ENCODE peak calls at places on chromosomes 6 and 20, in eight cellular contexts. One of them, this sample, is unnamed.

GRCh38 chr20:13022401-13023170 is 13.8 kb downstream of the SPTLC3 start:
- DNase-seq in WERI-Rb-1: no peak
- DNase-seq in ovary: no peak
- DNase-seq in CD8-positive, alpha-beta T cell: no peak
- DNase-seq in lung: no peak
- DNase-seq in AG10803: peak
- DNase-seq in GM12865: no peak
- DNase-seq in psoas muscle: no peak
- DNase-seq in this sample: peak

GRCh38 chr6:75863001-75863400 is 114.0 kb downstream of the MYO6 start:
- DNase-seq in WERI-Rb-1: peak
- DNase-seq in ovary: no peak
- DNase-seq in CD8-positive, alpha-beta T cell: no peak
- DNase-seq in lung: no peak
- DNase-seq in AG10803: no peak
- DNase-seq in GM12865: no peak
- DNase-seq in psoas muscle: no peak
- DNase-seq in this sample: no peak

GRCh38 chr6:83870649-83871048 is 11.2 kb downstream of the CYB5R4 start:
- DNase-seq in WERI-Rb-1: no peak
- DNase-seq in ovary: no peak
- DNase-seq in CD8-positive, alpha-beta T cell: no peak
- DNase-seq in lung: no peak
- DNase-seq in AG10803: no peak
- DNase-seq in GM12865: no peak
- DNase-seq in psoas muscle: no peak
- DNase-seq in this sample: no peak

GRCh38 chr6:13268914-13269532 is 59.3 kb downstream of the TBC1D7 start:
- DNase-seq in WERI-Rb-1: no peak
- DNase-seq in ovary: no peak
- DNase-seq in CD8-positive, alpha-beta T cell: no peak
- DNase-seq in lung: no peak
- DNase-seq in AG10803: peak
- DNase-seq in GM12865: no peak
- DNase-seq in psoas muscle: no peak
- DNase-seq in this sample: peak

GRCh38 chr6:43307451-43308100 is 1.1 kb downstream of the CRIP3 start:
- DNase-seq in WERI-Rb-1: no peak
- DNase-seq in ovary: no peak
- DNase-seq in CD8-positive, alpha-beta T cell: no peak
- DNase-seq in lung: no peak
- DNase-seq in AG10803: no peak
- DNase-seq in GM12865: no peak
- DNase-seq in psoas muscle: no peak
- DNase-seq in this sample: no peak

GRCh38 chr6:70310063-70310694 is 7.3 kb upstream of the COL9A1 start:
- DNase-seq in WERI-Rb-1: no peak
- DNase-seq in ovary: no peak
- DNase-seq in CD8-positive, alpha-beta T cell: no peak
- DNase-seq in lung: no peak
- DNase-seq in AG10803: peak
- DNase-seq in GM12865: peak
- DNase-seq in psoas muscle: no peak
- DNase-seq in this sample: peak

GRCh38 chr20:62816879-62817873 is at the start of gene COL9A3:
- DNase-seq in WERI-Rb-1: no peak
- DNase-seq in ovary: no peak
- DNase-seq in CD8-positive, alpha-beta T cell: no peak
- DNase-seq in lung: no peak
- DNase-seq in AG10803: no peak
- DNase-seq in GM12865: no peak
- DNase-seq in psoas muscle: no peak
- DNase-seq in this sample: no peak

GRCh38 chr6:107656381-107656780 is 166.5 kb downstream of the SOBP start:
- DNase-seq in WERI-Rb-1: no peak
- DNase-seq in ovary: no peak
- DNase-seq in CD8-positive, alpha-beta T cell: no peak
- DNase-seq in lung: no peak
- DNase-seq in AG10803: peak
- DNase-seq in GM12865: peak
- DNase-seq in psoas muscle: no peak
- DNase-seq in this sample: no peak

GRCh38 chr20:15653396-15654207 is 919.6 kb downstream of the KIF16B start:
- DNase-seq in WERI-Rb-1: no peak
- DNase-seq in ovary: no peak
- DNase-seq in CD8-positive, alpha-beta T cell: no peak
- DNase-seq in lung: no peak
- DNase-seq in AG10803: no peak
- DNase-seq in GM12865: no peak
- DNase-seq in psoas muscle: no peak
- DNase-seq in this sample: no peak

GRCh38 chr20:25284131-25284601 is 36.3 kb downstream of the PYGB start:
- DNase-seq in WERI-Rb-1: peak
- DNase-seq in ovary: peak
- DNase-seq in CD8-positive, alpha-beta T cell: no peak
- DNase-seq in lung: no peak
- DNase-seq in AG10803: no peak
- DNase-seq in GM12865: no peak
- DNase-seq in psoas muscle: no peak
- DNase-seq in this sample: no peak

GRCh38 chr20:49636447-49636846 is 68.5 kb upstream of the PTGIS start:
- DNase-seq in WERI-Rb-1: no peak
- DNase-seq in ovary: peak
- DNase-seq in CD8-positive, alpha-beta T cell: no peak
- DNase-seq in lung: peak
- DNase-seq in AG10803: no peak
- DNase-seq in GM12865: no peak
- DNase-seq in psoas muscle: peak
- DNase-seq in this sample: no peak

GRCh38 chr20:32762754-32763201 is 593 bp downstream of the DNMT3B start:
- DNase-seq in WERI-Rb-1: peak
- DNase-seq in ovary: no peak
- DNase-seq in CD8-positive, alpha-beta T cell: no peak
- DNase-seq in lung: no peak
- DNase-seq in AG10803: no peak
- DNase-seq in GM12865: no peak
- DNase-seq in psoas muscle: no peak
- DNase-seq in this sample: no peak

GRCh38 chr6:163712569-163712966 is 298.1 kb downstream of the QKI start:
- DNase-seq in WERI-Rb-1: no peak
- DNase-seq in ovary: no peak
- DNase-seq in CD8-positive, alpha-beta T cell: no peak
- DNase-seq in lung: no peak
- DNase-seq in AG10803: no peak
- DNase-seq in GM12865: no peak
- DNase-seq in psoas muscle: no peak
- DNase-seq in this sample: no peak

GRCh38 chr20:50729925-50730764 is 1.2 kb upstream of the PARD6B start:
- DNase-seq in WERI-Rb-1: no peak
- DNase-seq in ovary: no peak
- DNase-seq in CD8-positive, alpha-beta T cell: no peak
- DNase-seq in lung: no peak
- DNase-seq in AG10803: peak
- DNase-seq in GM12865: no peak
- DNase-seq in psoas muscle: no peak
- DNase-seq in this sample: peak

GRCh38 chr6:53635322-53635721 is 30.2 kb downstream of the KLHL31 start:
- DNase-seq in WERI-Rb-1: no peak
- DNase-seq in ovary: no peak
- DNase-seq in CD8-positive, alpha-beta T cell: no peak
- DNase-seq in lung: no peak
- DNase-seq in AG10803: no peak
- DNase-seq in GM12865: no peak
- DNase-seq in psoas muscle: no peak
- DNase-seq in this sample: no peak
- H3K4me3 ChIP-seq in WERI-Rb-1: no peak
- H3K4me3 ChIP-seq in ovary: no peak
- H3K4me3 ChIP-seq in CD8-positive, alpha-beta T cell: no peak
- H3K4me3 ChIP-seq in lung: no peak
- H3K4me3 ChIP-seq in AG10803: no peak
- H3K4me3 ChIP-seq in GM12865: no peak
- H3K4me3 ChIP-seq in psoas muscle: no peak
- H3K4me3 ChIP-seq in this sample: no peak

GRCh38 chr20:58850693-58851174 is at the start of gene GNAS-AS1:
- DNase-seq in WERI-Rb-1: peak
- DNase-seq in ovary: no peak
- DNase-seq in CD8-positive, alpha-beta T cell: peak
- DNase-seq in lung: peak
- DNase-seq in AG10803: peak
- DNase-seq in GM12865: peak
- DNase-seq in psoas muscle: peak
- DNase-seq in this sample: peak
- H3K4me3 ChIP-seq in WERI-Rb-1: peak
- H3K4me3 ChIP-seq in ovary: peak
- H3K4me3 ChIP-seq in CD8-positive, alpha-beta T cell: peak
- H3K4me3 ChIP-seq in lung: peak
- H3K4me3 ChIP-seq in AG10803: peak
- H3K4me3 ChIP-seq in GM12865: peak
- H3K4me3 ChIP-seq in psoas muscle: peak
- H3K4me3 ChIP-seq in this sample: peak

DNA sequence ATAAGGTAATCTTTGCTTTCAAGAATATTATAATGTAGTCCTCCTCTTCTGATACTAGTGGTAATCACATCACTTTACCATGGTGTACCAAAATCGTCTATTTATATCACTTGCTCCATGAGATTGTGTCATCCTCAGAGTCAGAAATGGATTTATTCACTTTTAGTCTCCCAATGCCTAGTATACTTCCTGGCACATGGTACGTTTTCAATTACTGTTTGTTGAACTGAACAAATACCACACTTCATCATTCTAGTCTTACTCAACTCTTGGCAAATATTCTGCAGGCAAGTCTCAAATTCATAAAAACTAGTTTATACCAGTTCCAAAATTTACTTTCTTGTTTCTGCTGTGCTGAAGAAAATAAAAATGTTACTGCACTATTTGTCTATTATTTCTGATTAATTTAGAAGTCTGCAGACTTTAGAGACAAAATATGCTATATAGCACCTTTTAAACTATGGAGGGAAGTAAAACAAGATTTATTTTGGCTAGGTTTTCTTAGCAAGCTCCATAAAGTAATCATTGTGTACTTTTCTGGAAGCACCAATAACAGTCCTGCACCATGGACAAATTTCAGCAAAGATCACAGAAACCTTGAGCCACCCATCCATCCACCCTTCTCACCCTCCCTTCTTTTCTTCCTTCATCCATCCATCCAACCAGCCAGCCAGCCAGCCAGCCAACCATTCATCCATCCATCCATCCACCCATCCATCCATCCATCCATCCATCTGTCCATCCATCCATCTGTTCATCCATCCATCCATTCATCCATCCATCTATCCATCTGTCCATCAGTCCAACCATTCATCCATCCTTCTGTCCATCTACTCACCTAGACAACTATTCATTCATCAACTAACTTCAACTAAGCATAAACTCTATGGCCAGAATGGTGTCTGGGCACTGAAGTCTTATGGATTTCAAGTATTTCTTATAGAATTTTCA is 102.1 kb upstream of the STMND1 start:
- DNase-seq in WERI-Rb-1: no peak
- DNase-seq in ovary: no peak
- DNase-seq in CD8-positive, alpha-beta T cell: no peak
- DNase-seq in lung: no peak
- DNase-seq in AG10803: peak
- DNase-seq in GM12865: no peak
- DNase-seq in psoas muscle: no peak
- DNase-seq in this sample: peak
- H3K4me3 ChIP-seq in WERI-Rb-1: no peak
- H3K4me3 ChIP-seq in ovary: no peak
- H3K4me3 ChIP-seq in CD8-positive, alpha-beta T cell: no peak
- H3K4me3 ChIP-seq in lung: no peak
- H3K4me3 ChIP-seq in AG10803: no peak
- H3K4me3 ChIP-seq in GM12865: no peak
- H3K4me3 ChIP-seq in psoas muscle: no peak
- H3K4me3 ChIP-seq in this sample: no peak

DNA sequence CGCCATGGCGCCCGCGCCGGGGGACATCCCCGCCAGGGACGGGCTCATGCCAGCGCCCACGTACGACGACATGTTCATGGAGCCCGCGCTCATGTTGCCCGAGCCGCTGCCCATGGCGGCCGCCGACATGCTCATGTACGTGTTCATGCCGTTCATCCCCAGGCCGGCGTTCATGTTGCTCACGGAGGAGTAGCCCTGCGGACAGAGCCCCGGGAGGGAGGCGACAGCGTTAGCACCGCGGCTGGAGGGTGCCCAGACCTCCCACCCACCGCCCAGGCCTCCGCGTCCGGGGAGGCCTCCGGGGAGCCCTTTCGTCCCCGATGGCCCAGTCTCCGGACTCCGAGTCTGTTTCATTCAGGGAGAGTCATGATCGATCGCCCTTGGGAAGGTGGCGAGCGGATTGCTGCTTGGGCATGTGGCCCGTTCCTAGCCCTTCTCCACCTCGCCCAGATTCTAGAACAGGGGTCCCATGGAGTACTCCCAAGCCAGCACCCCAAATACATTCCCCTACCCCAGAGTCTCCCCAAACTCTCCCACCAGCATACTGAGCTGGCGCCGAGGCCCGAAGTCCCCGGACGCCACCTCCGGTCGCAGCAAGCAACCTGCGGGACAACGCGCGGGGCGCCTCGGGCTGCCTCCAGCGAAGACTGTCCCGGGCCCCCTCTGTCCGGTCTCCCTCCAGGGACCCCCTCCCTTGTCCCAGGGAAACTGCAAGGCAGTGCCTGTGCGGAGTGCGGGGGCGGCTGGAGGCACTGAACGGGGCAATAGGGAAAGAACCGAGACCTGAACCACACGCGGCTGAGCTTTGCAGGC is 1.2 kb downstream of the FOXA2 start:
- DNase-seq in WERI-Rb-1: no peak
- DNase-seq in ovary: no peak
- DNase-seq in CD8-positive, alpha-beta T cell: no peak
- DNase-seq in lung: no peak
- DNase-seq in AG10803: no peak
- DNase-seq in GM12865: no peak
- DNase-seq in psoas muscle: no peak
- DNase-seq in this sample: no peak
- H3K4me3 ChIP-seq in WERI-Rb-1: no peak
- H3K4me3 ChIP-seq in ovary: peak
- H3K4me3 ChIP-seq in CD8-positive, alpha-beta T cell: no peak
- H3K4me3 ChIP-seq in lung: peak
- H3K4me3 ChIP-seq in AG10803: no peak
- H3K4me3 ChIP-seq in GM12865: no peak
- H3K4me3 ChIP-seq in psoas muscle: peak
- H3K4me3 ChIP-seq in this sample: no peak

DNA sequence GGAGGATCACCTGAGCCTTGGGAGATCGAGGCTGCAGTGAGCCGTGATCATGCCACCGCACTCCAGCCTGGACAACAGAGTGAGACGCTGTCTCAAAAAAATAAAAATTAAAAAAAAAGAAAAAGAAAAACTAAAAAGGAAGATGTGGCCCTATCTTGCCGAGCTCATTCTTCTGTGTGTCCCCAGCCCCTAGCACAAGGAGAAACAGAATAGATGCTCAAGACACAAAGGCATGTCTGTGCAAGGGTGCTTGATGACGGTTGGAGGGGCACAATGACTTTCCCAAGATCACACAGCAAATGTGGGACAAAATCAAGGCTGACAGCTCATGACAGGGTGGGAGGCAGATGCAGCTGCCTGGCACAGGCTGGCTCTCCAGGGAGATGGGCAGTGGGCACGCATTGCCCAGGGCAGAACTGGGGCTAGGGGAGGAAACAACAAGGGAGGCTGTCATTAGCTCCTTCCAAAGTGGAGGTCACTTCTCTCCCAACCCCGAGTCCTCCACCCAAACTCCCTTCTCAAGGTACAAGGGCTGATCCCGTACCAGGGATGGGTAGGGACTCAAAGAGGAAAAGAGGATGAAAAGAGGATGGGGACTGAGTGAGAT is 775 bp upstream of the NRSN2 start:
- DNase-seq in WERI-Rb-1: no peak
- DNase-seq in ovary: no peak
- DNase-seq in CD8-positive, alpha-beta T cell: no peak
- DNase-seq in lung: no peak
- DNase-seq in AG10803: no peak
- DNase-seq in GM12865: no peak
- DNase-seq in psoas muscle: no peak
- DNase-seq in this sample: no peak
- H3K4me3 ChIP-seq in WERI-Rb-1: peak
- H3K4me3 ChIP-seq in ovary: peak
- H3K4me3 ChIP-seq in CD8-positive, alpha-beta T cell: no peak
- H3K4me3 ChIP-seq in lung: no peak
- H3K4me3 ChIP-seq in AG10803: peak
- H3K4me3 ChIP-seq in GM12865: peak
- H3K4me3 ChIP-seq in psoas muscle: peak
- H3K4me3 ChIP-seq in this sample: peak